ENCODE peak calls at places on chromosomes 2 and 18, in four cellular contexts. One of them, this sample, is unnamed.

GRCh38 chr2:67865871-67866386 is 196.9 kb downstream of the C1D start:
- DNase-seq in tibial artery: no peak
- DNase-seq in sciatic nerve: no peak
- DNase-seq in WTC11: peak
- DNase-seq in this sample: no peak

GRCh38 chr18:35497006-35497333 is 790 bp downstream of the INO80C start:
- DNase-seq in sciatic nerve: no peak
- DNase-seq in WTC11: no peak
- DNase-seq in tibial artery: no peak
- DNase-seq in this sample: no peak

GRCh38 chr2:119316066-119316465 is 50.6 kb downstream of the C2orf76 start:
- DNase-seq in sciatic nerve: no peak
- DNase-seq in WTC11: no peak
- DNase-seq in tibial artery: no peak
- DNase-seq in this sample: no peak

GRCh38 chr2:238107525-238108422 is 7.6 kb downstream of the ESPNL start:
- DNase-seq in sciatic nerve: peak
- DNase-seq in tibial artery: peak
- DNase-seq in WTC11: peak
- DNase-seq in this sample: no peak

GRCh38 chr2:147845608-147846002 is 776 bp downstream of the ACVR2A start:
- DNase-seq in tibial artery: no peak
- DNase-seq in sciatic nerve: no peak
- DNase-seq in WTC11: no peak
- DNase-seq in this sample: no peak

GRCh38 chr2:217275091-217275490 is 415.2 kb upstream of the TNP1 start:
- DNase-seq in WTC11: no peak
- DNase-seq in tibial artery: no peak
- DNase-seq in sciatic nerve: no peak
- DNase-seq in this sample: no peak

GRCh38 chr2:226580403-226580802 is 219.2 kb downstream of the IRS1 start:
- DNase-seq in WTC11: no peak
- DNase-seq in sciatic nerve: no peak
- DNase-seq in tibial artery: no peak
- DNase-seq in this sample: no peak

GRCh38 chr2:147491491-147491890 is 353.3 kb upstream of the ACVR2A start:
- DNase-seq in WTC11: no peak
- DNase-seq in sciatic nerve: no peak
- DNase-seq in tibial artery: no peak
- DNase-seq in this sample: no peak

GRCh38 chr2:46184794-46185583 is 112.2 kb upstream of the EPAS1 start:
- DNase-seq in sciatic nerve: no peak
- DNase-seq in tibial artery: no peak
- DNase-seq in WTC11: peak
- DNase-seq in this sample: peak

GRCh38 chr2:128299628-128300027 is 19.0 kb downstream of the HS6ST1 start:
- DNase-seq in WTC11: no peak
- DNase-seq in tibial artery: no peak
- DNase-seq in sciatic nerve: no peak
- DNase-seq in this sample: no peak

GRCh38 chr2:7203056-7203467 is 285.9 kb downstream of the RNF144A start:
- DNase-seq in tibial artery: no peak
- DNase-seq in WTC11: peak
- DNase-seq in sciatic nerve: peak
- DNase-seq in this sample: no peak

GRCh38 chr2:119823734-119824334 is 64.1 kb downstream of the PTPN4 start:
- DNase-seq in sciatic nerve: no peak
- DNase-seq in WTC11: peak
- DNase-seq in tibial artery: no peak
- DNase-seq in this sample: no peak

GRCh38 chr2:108271691-108272253 is 16.9 kb upstream of the SULT1C2 start:
- DNase-seq in WTC11: no peak
- DNase-seq in sciatic nerve: peak
- DNase-seq in tibial artery: peak
- DNase-seq in this sample: no peak

GRCh38 chr2:66839551-66840320 is 404.8 kb downstream of the MEIS1 start:
- DNase-seq in tibial artery: no peak
- DNase-seq in sciatic nerve: no peak
- DNase-seq in WTC11: no peak
- DNase-seq in this sample: no peak

GRCh38 chr2:182866461-182867369 is at the start of gene FRZB:
- DNase-seq in WTC11: peak
- DNase-seq in sciatic nerve: peak
- DNase-seq in tibial artery: peak
- DNase-seq in this sample: peak

GRCh38 chr2:63861220-63861822 is 19.6 kb downstream of the UGP2 start:
- DNase-seq in tibial artery: peak
- DNase-seq in sciatic nerve: peak
- DNase-seq in WTC11: no peak
- DNase-seq in this sample: no peak

GRCh38 chr2:195561205-195562032 is 95.6 kb upstream of the SLC39A10 start:
- DNase-seq in sciatic nerve: no peak
- DNase-seq in tibial artery: no peak
- DNase-seq in WTC11: no peak
- DNase-seq in this sample: no peak

GRCh38 chr2:241724259-241724974 is 10.0 kb upstream of the D2HGDH start:
- DNase-seq in WTC11: peak
- DNase-seq in tibial artery: no peak
- DNase-seq in sciatic nerve: no peak
- DNase-seq in this sample: no peak

GRCh38 chr2:195533771-195534642 is 123.0 kb upstream of the SLC39A10 start:
- DNase-seq in tibial artery: peak
- DNase-seq in sciatic nerve: no peak
- DNase-seq in WTC11: no peak
- DNase-seq in this sample: peak

GRCh38 chr18:21131698-21132230 is 20.2 kb upstream of the ROCK1 start:
- DNase-seq in sciatic nerve: no peak
- DNase-seq in WTC11: no peak
- DNase-seq in tibial artery: no peak
- DNase-seq in this sample: no peak

GRCh38 chr2:217402622-217403383 is 542.9 kb upstream of the TNP1 start:
- DNase-seq in tibial artery: peak
- DNase-seq in WTC11: no peak
- DNase-seq in sciatic nerve: peak
- DNase-seq in this sample: no peak

This sample was measured in coronary artery.